ENCODE peak calls at places on chromosomes 12 and 14, in ten cellular contexts. One of them, this sample, is unnamed.

GRCh38 chr12:87922721-87923120 is 106.5 kb downstream of the C12orf50 start:
- DNase-seq in spleen: no peak
- DNase-seq in astrocyte of the cerebellum: no peak
- DNase-seq in cardiac fibroblast: no peak
- DNase-seq in endothelial cell: no peak
- DNase-seq in fibroblast of mammary gland: no peak
- DNase-seq in stomach: no peak
- DNase-seq in AG10803: no peak
- DNase-seq in left ventricle myocardium inferior: no peak
- DNase-seq in mesothelial cell of epicardium: no peak
- DNase-seq in this sample: no peak

GRCh38 chr14:101456246-101457159 is 104.8 kb upstream of the DIO3 start:
- DNase-seq in spleen: peak
- DNase-seq in astrocyte of the cerebellum: no peak
- DNase-seq in cardiac fibroblast: no peak
- DNase-seq in endothelial cell: no peak
- DNase-seq in fibroblast of mammary gland: no peak
- DNase-seq in stomach: no peak
- DNase-seq in AG10803: no peak
- DNase-seq in left ventricle myocardium inferior: no peak
- DNase-seq in mesothelial cell of epicardium: no peak
- DNase-seq in this sample: no peak

GRCh38 chr14:61478971-61479473 is 157.6 kb downstream of the PRKCH start:
- DNase-seq in spleen: no peak
- DNase-seq in astrocyte of the cerebellum: no peak
- DNase-seq in cardiac fibroblast: no peak
- DNase-seq in endothelial cell: no peak
- DNase-seq in fibroblast of mammary gland: no peak
- DNase-seq in stomach: no peak
- DNase-seq in AG10803: no peak
- DNase-seq in left ventricle myocardium inferior: no peak
- DNase-seq in mesothelial cell of epicardium: no peak
- DNase-seq in this sample: no peak

GRCh38 chr14:95668235-95668772 is 17.9 kb upstream of the TCL1B start:
- DNase-seq in spleen: no peak
- DNase-seq in astrocyte of the cerebellum: no peak
- DNase-seq in cardiac fibroblast: no peak
- DNase-seq in endothelial cell: no peak
- DNase-seq in fibroblast of mammary gland: no peak
- DNase-seq in stomach: no peak
- DNase-seq in AG10803: no peak
- DNase-seq in left ventricle myocardium inferior: no peak
- DNase-seq in mesothelial cell of epicardium: no peak
- DNase-seq in this sample: no peak

GRCh38 chr12:123250471-123251383 is 17.5 kb downstream of the MTRFR start:
- DNase-seq in spleen: peak
- DNase-seq in astrocyte of the cerebellum: no peak
- DNase-seq in cardiac fibroblast: no peak
- DNase-seq in endothelial cell: no peak
- DNase-seq in fibroblast of mammary gland: no peak
- DNase-seq in stomach: peak
- DNase-seq in AG10803: no peak
- DNase-seq in left ventricle myocardium inferior: no peak
- DNase-seq in mesothelial cell of epicardium: no peak
- DNase-seq in this sample: no peak

GRCh38 chr12:51358496-51358895 is 12.0 kb upstream of the CELA1 start:
- DNase-seq in spleen: no peak
- DNase-seq in astrocyte of the cerebellum: no peak
- DNase-seq in cardiac fibroblast: no peak
- DNase-seq in endothelial cell: no peak
- DNase-seq in fibroblast of mammary gland: no peak
- DNase-seq in stomach: no peak
- DNase-seq in AG10803: no peak
- DNase-seq in left ventricle myocardium inferior: no peak
- DNase-seq in mesothelial cell of epicardium: no peak
- DNase-seq in this sample: no peak

GRCh38 chr12:109888179-109889020 is 8.1 kb upstream of the GLTP start:
- DNase-seq in spleen: no peak
- DNase-seq in astrocyte of the cerebellum: no peak
- DNase-seq in cardiac fibroblast: peak
- DNase-seq in endothelial cell: no peak
- DNase-seq in fibroblast of mammary gland: peak
- DNase-seq in stomach: no peak
- DNase-seq in AG10803: peak
- DNase-seq in left ventricle myocardium inferior: no peak
- DNase-seq in mesothelial cell of epicardium: no peak
- DNase-seq in this sample: peak

GRCh38 chr12:118035194-118036041 is 18.9 kb downstream of the RFC5 start:
- DNase-seq in spleen: no peak
- DNase-seq in astrocyte of the cerebellum: no peak
- DNase-seq in cardiac fibroblast: peak
- DNase-seq in endothelial cell: no peak
- DNase-seq in fibroblast of mammary gland: peak
- DNase-seq in stomach: no peak
- DNase-seq in AG10803: peak
- DNase-seq in left ventricle myocardium inferior: no peak
- DNase-seq in mesothelial cell of epicardium: no peak
- DNase-seq in this sample: peak

GRCh38 chr12:71551529-71551928 is 111.9 kb downstream of the LGR5 start:
- DNase-seq in spleen: no peak
- DNase-seq in astrocyte of the cerebellum: peak
- DNase-seq in cardiac fibroblast: peak
- DNase-seq in endothelial cell: no peak
- DNase-seq in fibroblast of mammary gland: peak
- DNase-seq in stomach: no peak
- DNase-seq in AG10803: peak
- DNase-seq in left ventricle myocardium inferior: no peak
- DNase-seq in mesothelial cell of epicardium: no peak
- DNase-seq in this sample: no peak

GRCh38 chr12:1925125-1925963 is 6.9 kb upstream of the CACNA2D4 start:
- DNase-seq in spleen: peak
- DNase-seq in astrocyte of the cerebellum: no peak
- DNase-seq in cardiac fibroblast: no peak
- DNase-seq in endothelial cell: no peak
- DNase-seq in fibroblast of mammary gland: no peak
- DNase-seq in stomach: peak
- DNase-seq in AG10803: no peak
- DNase-seq in left ventricle myocardium inferior: no peak
- DNase-seq in mesothelial cell of epicardium: no peak
- DNase-seq in this sample: no peak

GRCh38 chr12:108806921-108807320 is 50.5 kb downstream of the SSH1 start:
- DNase-seq in spleen: peak
- DNase-seq in astrocyte of the cerebellum: no peak
- DNase-seq in cardiac fibroblast: no peak
- DNase-seq in endothelial cell: no peak
- DNase-seq in fibroblast of mammary gland: no peak
- DNase-seq in stomach: no peak
- DNase-seq in AG10803: no peak
- DNase-seq in left ventricle myocardium inferior: no peak
- DNase-seq in mesothelial cell of epicardium: no peak
- DNase-seq in this sample: no peak

DNA sequence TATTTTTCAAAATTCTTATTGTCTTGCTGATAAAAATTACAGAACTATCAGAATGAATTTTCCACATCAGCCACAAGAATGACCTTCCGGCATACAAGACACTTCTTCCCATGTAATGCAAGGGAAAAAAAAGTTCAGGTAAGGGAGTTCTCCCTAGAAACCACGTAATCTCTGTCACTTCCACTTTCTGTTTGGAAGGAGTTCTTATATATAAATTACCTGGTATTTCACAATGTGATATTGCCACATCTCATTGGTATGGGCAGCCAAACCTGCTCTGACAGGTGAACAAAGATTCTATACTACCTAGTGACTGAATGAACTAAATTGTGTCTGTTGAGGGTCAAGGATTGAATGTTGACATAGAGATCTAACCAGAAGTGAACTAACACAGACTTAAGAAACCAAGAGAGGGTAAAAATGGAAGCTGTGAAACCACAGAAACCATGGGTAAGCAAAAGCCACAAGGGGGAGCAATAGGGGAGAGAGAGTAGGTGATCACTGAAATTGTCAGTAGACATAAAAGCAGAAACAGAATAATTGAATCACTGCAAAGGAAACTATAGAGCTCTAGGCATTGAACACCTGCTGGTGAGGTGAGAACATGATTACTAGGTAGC is 161.3 kb downstream of the RPL10L start:
- DNase-seq in spleen: no peak
- DNase-seq in astrocyte of the cerebellum: no peak
- DNase-seq in cardiac fibroblast: no peak
- DNase-seq in endothelial cell: peak
- DNase-seq in fibroblast of mammary gland: no peak
- DNase-seq in stomach: no peak
- DNase-seq in AG10803: no peak
- DNase-seq in left ventricle myocardium inferior: no peak
- DNase-seq in mesothelial cell of epicardium: no peak
- DNase-seq in this sample: no peak
- TF ChIP-seq CTCF in spleen: no peak
- TF ChIP-seq CTCF in astrocyte of the cerebellum: no peak
- TF ChIP-seq CTCF in cardiac fibroblast: no peak
- TF ChIP-seq CTCF in endothelial cell: peak
- TF ChIP-seq CTCF in fibroblast of mammary gland: no peak
- TF ChIP-seq CTCF in stomach: peak
- TF ChIP-seq CTCF in AG10803: no peak
- TF ChIP-seq CTCF in left ventricle myocardium inferior: no peak
- TF ChIP-seq CTCF in mesothelial cell of epicardium: no peak
- TF ChIP-seq CTCF in this sample: peak

GRCh38 chr14:65222434-65222833 is 120.1 kb upstream of the MAX start:
- DNase-seq in spleen: peak
- DNase-seq in astrocyte of the cerebellum: no peak
- DNase-seq in cardiac fibroblast: peak
- DNase-seq in endothelial cell: peak
- DNase-seq in fibroblast of mammary gland: peak
- DNase-seq in stomach: peak
- DNase-seq in AG10803: peak
- DNase-seq in left ventricle myocardium inferior: peak
- DNase-seq in mesothelial cell of epicardium: no peak
- DNase-seq in this sample: no peak
- TF ChIP-seq CTCF in spleen: peak
- TF ChIP-seq CTCF in astrocyte of the cerebellum: peak
- TF ChIP-seq CTCF in cardiac fibroblast: peak
- TF ChIP-seq CTCF in endothelial cell: peak
- TF ChIP-seq CTCF in fibroblast of mammary gland: peak
- TF ChIP-seq CTCF in stomach: peak
- TF ChIP-seq CTCF in AG10803: peak
- TF ChIP-seq CTCF in left ventricle myocardium inferior: peak
- TF ChIP-seq CTCF in mesothelial cell of epicardium: peak
- TF ChIP-seq CTCF in this sample: peak

DNA sequence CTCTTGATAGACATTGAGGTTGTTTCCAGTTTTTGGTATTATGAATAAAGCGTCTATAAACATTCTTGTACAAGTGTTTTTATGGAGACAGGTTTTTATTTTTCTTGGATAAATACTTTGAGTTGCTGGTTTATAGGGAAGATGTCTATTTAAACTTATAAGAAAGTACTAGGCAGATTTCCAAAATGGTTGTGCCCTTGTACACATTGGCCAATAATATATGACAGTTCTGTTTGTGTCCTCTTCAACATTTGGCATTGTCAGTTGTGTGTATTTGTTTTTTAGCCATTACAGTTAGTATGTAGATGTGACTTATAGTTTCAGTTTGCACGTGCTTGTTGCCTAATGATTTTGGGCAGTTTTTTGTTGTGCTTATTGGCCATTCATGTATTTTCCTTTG is 42.1 kb downstream of the VRK1 start:
- DNase-seq in spleen: no peak
- DNase-seq in astrocyte of the cerebellum: no peak
- DNase-seq in cardiac fibroblast: no peak
- DNase-seq in endothelial cell: no peak
- DNase-seq in fibroblast of mammary gland: no peak
- DNase-seq in stomach: no peak
- DNase-seq in AG10803: no peak
- DNase-seq in left ventricle myocardium inferior: no peak
- DNase-seq in mesothelial cell of epicardium: no peak
- DNase-seq in this sample: no peak
- TF ChIP-seq CTCF in spleen: no peak
- TF ChIP-seq CTCF in astrocyte of the cerebellum: no peak
- TF ChIP-seq CTCF in cardiac fibroblast: no peak
- TF ChIP-seq CTCF in endothelial cell: no peak
- TF ChIP-seq CTCF in fibroblast of mammary gland: no peak
- TF ChIP-seq CTCF in stomach: no peak
- TF ChIP-seq CTCF in AG10803: no peak
- TF ChIP-seq CTCF in left ventricle myocardium inferior: no peak
- TF ChIP-seq CTCF in mesothelial cell of epicardium: no peak
- TF ChIP-seq CTCF in this sample: no peak

GRCh38 chr12:79358716-79359341 is 331.9 kb downstream of the PAWR start:
- DNase-seq in spleen: no peak
- DNase-seq in astrocyte of the cerebellum: peak
- DNase-seq in cardiac fibroblast: no peak
- DNase-seq in endothelial cell: no peak
- DNase-seq in fibroblast of mammary gland: peak
- DNase-seq in stomach: no peak
- DNase-seq in AG10803: peak
- DNase-seq in left ventricle myocardium inferior: no peak
- DNase-seq in mesothelial cell of epicardium: no peak
- DNase-seq in this sample: no peak
- TF ChIP-seq CTCF in spleen: no peak
- TF ChIP-seq CTCF in astrocyte of the cerebellum: peak
- TF ChIP-seq CTCF in cardiac fibroblast: no peak
- TF ChIP-seq CTCF in endothelial cell: no peak
- TF ChIP-seq CTCF in fibroblast of mammary gland: no peak
- TF ChIP-seq CTCF in stomach: no peak
- TF ChIP-seq CTCF in AG10803: no peak
- TF ChIP-seq CTCF in left ventricle myocardium inferior: no peak
- TF ChIP-seq CTCF in mesothelial cell of epicardium: no peak
- TF ChIP-seq CTCF in this sample: no peak

GRCh38 chr14:52467515-52468266 is 84.6 kb downstream of the TXNDC16 start:
- DNase-seq in spleen: no peak
- DNase-seq in astrocyte of the cerebellum: no peak
- DNase-seq in cardiac fibroblast: no peak
- DNase-seq in endothelial cell: no peak
- DNase-seq in fibroblast of mammary gland: no peak
- DNase-seq in stomach: no peak
- DNase-seq in AG10803: no peak
- DNase-seq in left ventricle myocardium inferior: no peak
- DNase-seq in mesothelial cell of epicardium: no peak
- DNase-seq in this sample: no peak

GRCh38 chr14:52472728-52473127 is 79.6 kb downstream of the TXNDC16 start:
- DNase-seq in spleen: no peak
- DNase-seq in astrocyte of the cerebellum: no peak
- DNase-seq in cardiac fibroblast: no peak
- DNase-seq in endothelial cell: no peak
- DNase-seq in fibroblast of mammary gland: no peak
- DNase-seq in stomach: no peak
- DNase-seq in AG10803: no peak
- DNase-seq in left ventricle myocardium inferior: no peak
- DNase-seq in mesothelial cell of epicardium: no peak
- DNase-seq in this sample: no peak

GRCh38 chr14:52473557-52473956 is 78.7 kb downstream of the TXNDC16 start:
- DNase-seq in spleen: no peak
- DNase-seq in astrocyte of the cerebellum: peak
- DNase-seq in cardiac fibroblast: peak
- DNase-seq in endothelial cell: no peak
- DNase-seq in fibroblast of mammary gland: peak
- DNase-seq in stomach: no peak
- DNase-seq in AG10803: peak
- DNase-seq in left ventricle myocardium inferior: no peak
- DNase-seq in mesothelial cell of epicardium: no peak
- DNase-seq in this sample: no peak
- TF ChIP-seq CTCF in spleen: no peak
- TF ChIP-seq CTCF in astrocyte of the cerebellum: no peak
- TF ChIP-seq CTCF in cardiac fibroblast: peak
- TF ChIP-seq CTCF in endothelial cell: peak
- TF ChIP-seq CTCF in fibroblast of mammary gland: peak
- TF ChIP-seq CTCF in stomach: peak
- TF ChIP-seq CTCF in AG10803: peak
- TF ChIP-seq CTCF in left ventricle myocardium inferior: peak
- TF ChIP-seq CTCF in mesothelial cell of epicardium: no peak
- TF ChIP-seq CTCF in this sample: peak

GRCh38 chr14:43005807-43006206 is 1399.1 kb downstream of the LRFN5 start:
- DNase-seq in spleen: no peak
- DNase-seq in astrocyte of the cerebellum: no peak
- DNase-seq in cardiac fibroblast: peak
- DNase-seq in endothelial cell: no peak
- DNase-seq in fibroblast of mammary gland: peak
- DNase-seq in stomach: no peak
- DNase-seq in AG10803: no peak
- DNase-seq in left ventricle myocardium inferior: no peak
- DNase-seq in mesothelial cell of epicardium: no peak
- DNase-seq in this sample: no peak
- TF ChIP-seq CTCF in spleen: no peak
- TF ChIP-seq CTCF in astrocyte of the cerebellum: peak
- TF ChIP-seq CTCF in cardiac fibroblast: no peak
- TF ChIP-seq CTCF in endothelial cell: no peak
- TF ChIP-seq CTCF in fibroblast of mammary gland: peak
- TF ChIP-seq CTCF in stomach: no peak
- TF ChIP-seq CTCF in AG10803: no peak
- TF ChIP-seq CTCF in left ventricle myocardium inferior: no peak
- TF ChIP-seq CTCF in mesothelial cell of epicardium: no peak
- TF ChIP-seq CTCF in this sample: no peak